ENCODE peak calls at places on chromosomes 6 and 20, in four cellular contexts. E, M, B and C are unnamed samples.
A peak's percentile ranks its signal among the peaks of the same experiment; 100 is the strongest.

GRCh38 chr20:46797201-46797600 is 87.8 kb downstream of the SLC2A10 start:
- DNase-seq in E (no peak), M (no peak), B (no peak), C (no peak)

GRCh38 chr6:38524436-38525145 is 115.1 kb downstream of the BTBD9 start:
- DNase-seq in E (peak; percentile 47), M (no peak), B (peak; percentile 24), C (no peak)

GRCh38 chr20:42795399-42795798 is 394.3 kb downstream of the PTPRT start:
- DNase-seq in E (no peak), M (no peak), B (no peak), C (no peak)

GRCh38 chr20:39269031-39269461 is 306.9 kb downstream of the DHX35 start:
- DNase-seq in E (peak; percentile 30), M (no peak), B (no peak), C (peak; percentile 81)

GRCh38 chr6:129959358-129959930 is 58.9 kb upstream of the L3MBTL3 start:
- DNase-seq in E (no peak), M (no peak), B (no peak), C (no peak)

GRCh38 chr6:111850288-111850937 is 22.8 kb downstream of the FYN start:
- DNase-seq in E (no peak), M (no peak), B (no peak), C (peak; percentile 62)

GRCh38 chr6:160248538-160248937 is 10.1 kb downstream of the SLC22A2 start:
- DNase-seq in E (no peak), M (peak; percentile 55), B (no peak), C (no peak)

GRCh38 chr20:24953621-24954133 is 4.6 kb downstream of the CST7 start:
- DNase-seq in E (no peak), M (no peak), B (no peak), C (no peak)

GRCh38 chr20:37463726-37464125 is 57.3 kb upstream of the NNAT start:
- DNase-seq in E (no peak), M (no peak), B (no peak), C (no peak)

GRCh38 chr6:138545621-138545980 is 46.3 kb upstream of the NHSL1 start:
- DNase-seq in E (peak; percentile 36), M (no peak), B (peak; percentile 92), C (no peak)

GRCh38 chr20:37968726-37969401 is 64.4 kb downstream of the TTI1 start:
- DNase-seq in E (peak; percentile 16), M (no peak), B (no peak), C (peak; percentile 75)

GRCh38 chr6:124053315-124053714 is 249.7 kb downstream of the NKAIN2 start:
- DNase-seq in E (no peak), M (no peak), B (no peak), C (no peak)

GRCh38 chr6:41430875-41431274 is 95.5 kb downstream of the NCR2 start:
- DNase-seq in E (peak; percentile 91), M (peak; percentile 29), B (no peak), C (no peak)

GRCh38 chr6:27144740-27145079 is 102.8 kb upstream of the PRSS16 start:
- DNase-seq in E (no peak), M (no peak), B (no peak), C (no peak)

GRCh38 chr6:3664641-3665041 is 86.9 kb downstream of the PXDC1 start:
- DNase-seq in E (peak; percentile 3), M (peak; percentile 2), B (no peak), C (no peak)

GRCh38 chr6:101429291-101429690 is 35.8 kb downstream of the GRIK2 start:
- DNase-seq in E (peak; percentile 46), M (peak; percentile 29), B (no peak), C (no peak)

GRCh38 chr6:4344317-4344899 is 209.0 kb upstream of the ECI2 start:
- DNase-seq in E (peak; percentile 54), M (no peak), B (no peak), C (no peak)

GRCh38 chr20:48760403-48760889 is 67.4 kb downstream of the PREX1 start:
- DNase-seq in E (peak; percentile 40), M (peak; percentile 35), B (peak; percentile 88), C (no peak)

GRCh38 chr6:32852018-32852843 is 1.3 kb downstream of the TAP1 start:
- DNase-seq in E (peak; percentile 35), M (no peak), B (no peak), C (no peak)

GRCh38 chr6:28725890-28726348 is 197.9 kb downstream of the TRIM27 start:
- DNase-seq in E (peak; percentile 18), M (no peak), B (no peak), C (peak; percentile 69)

GRCh38 chr6:40587240-40588069 is at the start of gene LRFN2:
- DNase-seq in E (peak; percentile 67), M (no peak), B (peak; percentile 73), C (peak; percentile 92)

GRCh38 chr20:58753267-58753928 is 60.8 kb downstream of the NPEPL1 start:
- DNase-seq in E (no peak), M (no peak), B (no peak), C (no peak)

GRCh38 chr6:104019075-104019474 is 840.6 kb downstream of the HACE1 start:
- DNase-seq in E (no peak), M (no peak), B (no peak), C (peak; percentile 12)

GRCh38 chr6:53894086-53894485 is 99.3 kb downstream of the LRRC1 start:
- DNase-seq in E (peak; percentile 36), M (no peak), B (no peak), C (no peak)

GRCh38 chr20:51696304-51697118 is 71.7 kb downstream of the ATP9A start:
- DNase-seq in E (peak; percentile 22), M (no peak), B (peak; percentile 45), C (peak; percentile 30)

GRCh38 chr20:35283441-35284266 is 918 bp downstream of the EIF6 start:
- DNase-seq in E (peak; percentile 15), M (no peak), B (no peak), C (no peak)

GRCh38 chr6:78810146-78810545 is 57.2 kb upstream of the IRAK1BP1 start:
- DNase-seq in E (peak; percentile 59), M (no peak), B (peak; percentile 59), C (peak; percentile 20)

GRCh38 chr6:3534599-3534998 is 77.7 kb upstream of the SLC22A23 start:
- DNase-seq in E (peak; percentile 46), M (no peak), B (peak; percentile 50), C (no peak)

GRCh38 chr20:43459022-43459942 is 1.6 kb downstream of the SRSF6 start:
- DNase-seq in E (no peak), M (no peak), B (peak; percentile 28), C (no peak)

GRCh38 chr6:137496392-137496767 is 2.2 kb upstream of the OLIG3 start:
- DNase-seq in E (no peak), M (no peak), B (no peak), C (no peak)